ENCODE peak calls at places on chromosomes 11 and 22, in seven cellular contexts. One of them, this sample, is unnamed.

GRCh38 chr22:34878996-34879395 is 187.0 kb upstream of the ISX start:
- DNase-seq in CD8-positive, alpha-beta memory T cell: no peak
- DNase-seq in kidney epithelial cell: peak; percentile 31
- DNase-seq in brain microvascular endothelial cell: no peak
- DNase-seq in CD4-positive, CD25-positive, alpha-beta regulatory T cell: no peak
- DNase-seq in Peyer's patch: no peak
- DNase-seq in heart right ventricle: no peak
- DNase-seq in this sample: peak; percentile 57

GRCh38 chr22:17862646-17863181 is 88.4 kb upstream of the BID start:
- DNase-seq in CD8-positive, alpha-beta memory T cell: no peak
- DNase-seq in kidney epithelial cell: no peak
- DNase-seq in brain microvascular endothelial cell: no peak
- DNase-seq in CD4-positive, CD25-positive, alpha-beta regulatory T cell: no peak
- DNase-seq in Peyer's patch: no peak
- DNase-seq in heart right ventricle: no peak
- DNase-seq in this sample: no peak

GRCh38 chr11:130213979-130214281 is 54.3 kb downstream of the ST14 start:
- DNase-seq in CD8-positive, alpha-beta memory T cell: no peak
- DNase-seq in kidney epithelial cell: no peak
- DNase-seq in brain microvascular endothelial cell: no peak
- DNase-seq in CD4-positive, CD25-positive, alpha-beta regulatory T cell: no peak
- DNase-seq in Peyer's patch: peak; percentile 31
- DNase-seq in heart right ventricle: no peak
- DNase-seq in this sample: no peak

GRCh38 chr22:35648066-35649025 is at the start of gene APOL6:
- DNase-seq in CD8-positive, alpha-beta memory T cell: peak; percentile 74
- DNase-seq in kidney epithelial cell: no peak
- DNase-seq in brain microvascular endothelial cell: peak; percentile 56
- DNase-seq in CD4-positive, CD25-positive, alpha-beta regulatory T cell: peak; percentile 39
- DNase-seq in Peyer's patch: peak; percentile 76
- DNase-seq in heart right ventricle: no peak
- DNase-seq in this sample: peak; percentile 85

GRCh38 chr11:132244871-132245557 is 874.6 kb downstream of the NTM start:
- DNase-seq in CD8-positive, alpha-beta memory T cell: no peak
- DNase-seq in kidney epithelial cell: no peak
- DNase-seq in brain microvascular endothelial cell: no peak
- DNase-seq in CD4-positive, CD25-positive, alpha-beta regulatory T cell: no peak
- DNase-seq in Peyer's patch: no peak
- DNase-seq in heart right ventricle: no peak
- DNase-seq in this sample: no peak

GRCh38 chr11:44286268-44286880 is 23.6 kb downstream of the ALX4 start:
- DNase-seq in CD8-positive, alpha-beta memory T cell: peak; percentile 16
- DNase-seq in kidney epithelial cell: no peak
- DNase-seq in brain microvascular endothelial cell: peak; percentile 15
- DNase-seq in CD4-positive, CD25-positive, alpha-beta regulatory T cell: peak; percentile 27
- DNase-seq in Peyer's patch: peak; percentile 67
- DNase-seq in heart right ventricle: peak; percentile 56
- DNase-seq in this sample: peak; percentile 70

GRCh38 chr22:16586170-16586569 is 6.4 kb downstream of the CCT8L2 start:
- DNase-seq in CD8-positive, alpha-beta memory T cell: no peak
- DNase-seq in kidney epithelial cell: no peak
- DNase-seq in brain microvascular endothelial cell: no peak
- DNase-seq in CD4-positive, CD25-positive, alpha-beta regulatory T cell: no peak
- DNase-seq in Peyer's patch: no peak
- DNase-seq in heart right ventricle: no peak
- DNase-seq in this sample: no peak

GRCh38 chr11:122108192-122108799 is 7.7 kb downstream of the BLID start:
- DNase-seq in CD8-positive, alpha-beta memory T cell: no peak
- DNase-seq in kidney epithelial cell: no peak
- DNase-seq in brain microvascular endothelial cell: peak; percentile 67
- DNase-seq in CD4-positive, CD25-positive, alpha-beta regulatory T cell: no peak
- DNase-seq in Peyer's patch: no peak
- DNase-seq in heart right ventricle: no peak
- DNase-seq in this sample: no peak

GRCh38 chr11:74650498-74650897 is 58.1 kb downstream of the POLD3 start:
- DNase-seq in CD8-positive, alpha-beta memory T cell: no peak
- DNase-seq in kidney epithelial cell: no peak
- DNase-seq in brain microvascular endothelial cell: no peak
- DNase-seq in CD4-positive, CD25-positive, alpha-beta regulatory T cell: no peak
- DNase-seq in Peyer's patch: no peak
- DNase-seq in heart right ventricle: no peak
- DNase-seq in this sample: no peak

GRCh38 chr11:44631831-44632230 is 66.4 kb downstream of the CD82 start:
- DNase-seq in CD8-positive, alpha-beta memory T cell: no peak
- DNase-seq in kidney epithelial cell: no peak
- DNase-seq in brain microvascular endothelial cell: no peak
- DNase-seq in CD4-positive, CD25-positive, alpha-beta regulatory T cell: no peak
- DNase-seq in Peyer's patch: no peak
- DNase-seq in heart right ventricle: no peak
- DNase-seq in this sample: no peak

GRCh38 chr22:22397292-22397870 is 111.2 kb downstream of the ZNF280B start:
- DNase-seq in CD8-positive, alpha-beta memory T cell: no peak
- DNase-seq in kidney epithelial cell: peak; percentile 18
- DNase-seq in brain microvascular endothelial cell: no peak
- DNase-seq in CD4-positive, CD25-positive, alpha-beta regulatory T cell: no peak
- DNase-seq in Peyer's patch: no peak
- DNase-seq in heart right ventricle: no peak
- DNase-seq in this sample: peak; percentile 14

GRCh38 chr22:35330258-35330861 is 30.7 kb downstream of the TOM1 start:
- DNase-seq in CD8-positive, alpha-beta memory T cell: peak; percentile 24
- DNase-seq in kidney epithelial cell: no peak
- DNase-seq in brain microvascular endothelial cell: peak; percentile 65
- DNase-seq in CD4-positive, CD25-positive, alpha-beta regulatory T cell: peak; percentile 51
- DNase-seq in Peyer's patch: peak; percentile 89
- DNase-seq in heart right ventricle: peak; percentile 85
- DNase-seq in this sample: no peak

GRCh38 chr11:34512810-34513673 is 552 bp downstream of the ELF5 start:
- DNase-seq in CD8-positive, alpha-beta memory T cell: peak; percentile 10
- DNase-seq in kidney epithelial cell: no peak
- DNase-seq in brain microvascular endothelial cell: peak; percentile 58
- DNase-seq in CD4-positive, CD25-positive, alpha-beta regulatory T cell: no peak
- DNase-seq in Peyer's patch: peak; percentile 74
- DNase-seq in heart right ventricle: peak; percentile 31
- DNase-seq in this sample: peak; percentile 63

GRCh38 chr11:29319231-29319630 is 697.6 kb downstream of the KCNA4 start:
- DNase-seq in CD8-positive, alpha-beta memory T cell: no peak
- DNase-seq in kidney epithelial cell: no peak
- DNase-seq in brain microvascular endothelial cell: no peak
- DNase-seq in CD4-positive, CD25-positive, alpha-beta regulatory T cell: no peak
- DNase-seq in Peyer's patch: no peak
- DNase-seq in heart right ventricle: no peak
- DNase-seq in this sample: no peak

GRCh38 chr11:86513746-86514373 is 139.2 kb downstream of the CCDC81 start:
- DNase-seq in CD8-positive, alpha-beta memory T cell: no peak
- DNase-seq in kidney epithelial cell: no peak
- DNase-seq in brain microvascular endothelial cell: no peak
- DNase-seq in CD4-positive, CD25-positive, alpha-beta regulatory T cell: no peak
- DNase-seq in Peyer's patch: no peak
- DNase-seq in heart right ventricle: no peak
- DNase-seq in this sample: no peak

GRCh38 chr11:106961518-106961917 is 56.8 kb downstream of the GUCY1A2 start:
- DNase-seq in CD8-positive, alpha-beta memory T cell: no peak
- DNase-seq in kidney epithelial cell: peak; percentile 70
- DNase-seq in brain microvascular endothelial cell: peak; percentile 89
- DNase-seq in CD4-positive, CD25-positive, alpha-beta regulatory T cell: no peak
- DNase-seq in Peyer's patch: no peak
- DNase-seq in heart right ventricle: no peak
- DNase-seq in this sample: peak; percentile 90

GRCh38 chr11:78798567-78799170 is 224.0 kb upstream of the NARS2 start:
- DNase-seq in CD8-positive, alpha-beta memory T cell: no peak
- DNase-seq in kidney epithelial cell: no peak
- DNase-seq in brain microvascular endothelial cell: peak; percentile 54
- DNase-seq in CD4-positive, CD25-positive, alpha-beta regulatory T cell: no peak
- DNase-seq in Peyer's patch: peak; percentile 74
- DNase-seq in heart right ventricle: peak; percentile 75
- DNase-seq in this sample: peak; percentile 67

GRCh38 chr11:36453678-36454077 is 56.4 kb downstream of the TRAF6 start:
- DNase-seq in CD8-positive, alpha-beta memory T cell: no peak
- DNase-seq in kidney epithelial cell: no peak
- DNase-seq in brain microvascular endothelial cell: no peak
- DNase-seq in CD4-positive, CD25-positive, alpha-beta regulatory T cell: no peak
- DNase-seq in Peyer's patch: peak; percentile 58
- DNase-seq in heart right ventricle: no peak
- DNase-seq in this sample: no peak

GRCh38 chr11:5092821-5093585 is 23.6 kb downstream of the OR52E1 start:
- DNase-seq in CD8-positive, alpha-beta memory T cell: no peak
- DNase-seq in kidney epithelial cell: no peak
- DNase-seq in brain microvascular endothelial cell: no peak
- DNase-seq in CD4-positive, CD25-positive, alpha-beta regulatory T cell: no peak
- DNase-seq in Peyer's patch: no peak
- DNase-seq in heart right ventricle: no peak
- DNase-seq in this sample: no peak

GRCh38 chr11:96098511-96099241 is 174.8 kb upstream of the MTMR2 start:
- DNase-seq in CD8-positive, alpha-beta memory T cell: no peak
- DNase-seq in kidney epithelial cell: no peak
- DNase-seq in brain microvascular endothelial cell: no peak
- DNase-seq in CD4-positive, CD25-positive, alpha-beta regulatory T cell: no peak
- DNase-seq in Peyer's patch: no peak
- DNase-seq in heart right ventricle: no peak
- DNase-seq in this sample: peak; percentile 76

GRCh38 chr11:92152245-92152644 is 72.4 kb upstream of the FAT3 start:
- DNase-seq in CD8-positive, alpha-beta memory T cell: no peak
- DNase-seq in kidney epithelial cell: no peak
- DNase-seq in brain microvascular endothelial cell: no peak
- DNase-seq in CD4-positive, CD25-positive, alpha-beta regulatory T cell: no peak
- DNase-seq in Peyer's patch: no peak
- DNase-seq in heart right ventricle: no peak
- DNase-seq in this sample: no peak

GRCh38 chr11:46410021-46410420 is 18.4 kb upstream of the CHRM4 start:
- DNase-seq in CD8-positive, alpha-beta memory T cell: no peak
- DNase-seq in kidney epithelial cell: no peak
- DNase-seq in brain microvascular endothelial cell: no peak
- DNase-seq in CD4-positive, CD25-positive, alpha-beta regulatory T cell: no peak
- DNase-seq in Peyer's patch: no peak
- DNase-seq in heart right ventricle: no peak
- DNase-seq in this sample: no peak

GRCh38 chr11:78050964-78051831 is 12.5 kb upstream of the THRSP start:
- DNase-seq in CD8-positive, alpha-beta memory T cell: no peak
- DNase-seq in kidney epithelial cell: no peak
- DNase-seq in brain microvascular endothelial cell: peak; percentile 60
- DNase-seq in CD4-positive, CD25-positive, alpha-beta regulatory T cell: no peak
- DNase-seq in Peyer's patch: no peak
- DNase-seq in heart right ventricle: no peak
- DNase-seq in this sample: peak; percentile 58

GRCh38 chr11:34904421-34904950 is 11.7 kb downstream of the APIP start:
- DNase-seq in CD8-positive, alpha-beta memory T cell: no peak
- DNase-seq in kidney epithelial cell: no peak
- DNase-seq in brain microvascular endothelial cell: no peak
- DNase-seq in CD4-positive, CD25-positive, alpha-beta regulatory T cell: no peak
- DNase-seq in Peyer's patch: no peak
- DNase-seq in heart right ventricle: no peak
- DNase-seq in this sample: no peak

GRCh38 chr11:112410325-112410724 is 149.7 kb upstream of the PLET1 start:
- DNase-seq in CD8-positive, alpha-beta memory T cell: no peak
- DNase-seq in kidney epithelial cell: no peak
- DNase-seq in brain microvascular endothelial cell: no peak
- DNase-seq in CD4-positive, CD25-positive, alpha-beta regulatory T cell: no peak
- DNase-seq in Peyer's patch: no peak
- DNase-seq in heart right ventricle: no peak
- DNase-seq in this sample: no peak
- H3K27me3 ChIP-seq in CD8-positive, alpha-beta memory T cell: no peaks in the 10 kb centered on the region
- H3K27me3 ChIP-seq in kidney epithelial cell: peaks cover 3% of the 10 kb centered on the region
- H3K27me3 ChIP-seq in brain microvascular endothelial cell: no peaks in the 10 kb centered on the region
- H3K27me3 ChIP-seq in CD4-positive, CD25-positive, alpha-beta regulatory T cell: peaks cover 2% of the 10 kb centered on the region
- H3K27me3 ChIP-seq in Peyer's patch: no peaks in the 10 kb centered on the region
- H3K27me3 ChIP-seq in heart right ventricle: no peaks in the 10 kb centered on the region
- H3K27me3 ChIP-seq in this sample: peaks cover 11% of the 10 kb centered on the region

DNA sequence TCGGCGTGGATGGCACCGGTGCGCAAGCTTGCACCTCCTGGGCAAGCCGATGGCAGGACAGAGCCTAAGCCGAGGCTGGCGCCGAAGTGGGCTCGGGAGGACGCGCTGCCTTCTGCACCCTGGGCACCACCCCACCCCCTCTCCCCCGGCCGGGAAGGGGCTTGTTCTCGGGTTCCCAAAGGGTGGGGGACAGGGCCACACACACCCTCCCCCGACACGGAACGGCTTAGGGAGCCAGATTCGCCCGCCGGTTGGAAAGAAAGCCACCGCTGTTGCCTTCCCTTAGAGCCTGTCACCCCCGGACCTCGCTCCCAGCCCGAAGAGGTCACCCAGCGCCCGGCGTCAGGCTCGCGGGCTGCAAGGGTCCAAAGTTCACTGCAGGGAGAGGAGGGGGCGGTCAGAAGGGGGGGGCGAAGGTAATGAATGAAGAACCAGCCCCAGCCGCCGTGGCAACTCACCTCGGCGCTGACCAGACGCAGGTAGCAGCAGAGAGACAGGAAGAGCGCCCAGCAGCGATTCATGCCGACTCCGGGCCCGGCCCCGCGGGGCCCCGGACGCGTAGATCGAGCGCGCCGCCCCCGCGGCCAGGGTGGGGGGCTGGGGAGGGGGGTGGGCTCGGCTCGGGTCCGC is 1.2 kb downstream of the PDGFB start:
- DNase-seq in CD8-positive, alpha-beta memory T cell: no peak
- DNase-seq in kidney epithelial cell: no peak
- DNase-seq in brain microvascular endothelial cell: no peak
- DNase-seq in CD4-positive, CD25-positive, alpha-beta regulatory T cell: no peak
- DNase-seq in Peyer's patch: no peak
- DNase-seq in heart right ventricle: no peak
- DNase-seq in this sample: no peak
- H3K27me3 ChIP-seq in CD8-positive, alpha-beta memory T cell: no peaks in the 10 kb centered on the region
- H3K27me3 ChIP-seq in kidney epithelial cell: no peaks in the 10 kb centered on the region
- H3K27me3 ChIP-seq in brain microvascular endothelial cell: peaks cover 36% of the 10 kb centered on the region
- H3K27me3 ChIP-seq in CD4-positive, CD25-positive, alpha-beta regulatory T cell: peaks cover 9% of the 10 kb centered on the region
- H3K27me3 ChIP-seq in Peyer's patch: no peaks in the 10 kb centered on the region
- H3K27me3 ChIP-seq in heart right ventricle: no peaks in the 10 kb centered on the region
- H3K27me3 ChIP-seq in this sample: peaks cover 43% of the 10 kb centered on the region

DNA sequence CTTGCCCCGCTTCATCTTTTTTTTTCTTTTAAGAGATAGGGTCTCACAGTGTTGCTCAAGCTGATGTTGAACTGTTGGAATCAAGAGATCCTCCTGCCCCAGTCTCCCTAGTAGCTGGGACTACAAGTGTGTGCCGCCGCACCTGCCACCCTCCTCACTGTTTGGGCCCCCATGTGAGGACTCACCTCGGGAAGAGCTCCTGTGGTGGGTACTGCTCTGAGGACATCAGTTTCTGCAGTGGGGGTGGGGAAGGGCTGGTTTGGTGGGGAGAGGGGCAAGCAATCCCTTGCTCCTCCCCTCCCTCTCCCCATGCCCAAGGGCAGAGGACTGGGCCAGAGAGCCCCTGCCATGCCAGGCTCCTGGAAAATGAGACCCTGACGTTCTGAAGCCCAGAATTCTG is 1.5 kb upstream of the SLC16A8 start:
- DNase-seq in CD8-positive, alpha-beta memory T cell: no peak
- DNase-seq in kidney epithelial cell: no peak
- DNase-seq in brain microvascular endothelial cell: no peak
- DNase-seq in CD4-positive, CD25-positive, alpha-beta regulatory T cell: no peak
- DNase-seq in Peyer's patch: no peak
- DNase-seq in heart right ventricle: no peak
- DNase-seq in this sample: no peak
- H3K27me3 ChIP-seq in CD8-positive, alpha-beta memory T cell: peaks cover 19% of the 10 kb centered on the region
- H3K27me3 ChIP-seq in kidney epithelial cell: peaks cover 43% of the 10 kb centered on the region
- H3K27me3 ChIP-seq in brain microvascular endothelial cell: peaks cover 14% of the 10 kb centered on the region
- H3K27me3 ChIP-seq in CD4-positive, CD25-positive, alpha-beta regulatory T cell: no peaks in the 10 kb centered on the region
- H3K27me3 ChIP-seq in Peyer's patch: no peaks in the 10 kb centered on the region
- H3K27me3 ChIP-seq in heart right ventricle: no peaks in the 10 kb centered on the region
- H3K27me3 ChIP-seq in this sample: peaks cover 5% of the 10 kb centered on the region

GRCh38 chr11:117154468-117154867 is 10.4 kb downstream of the PAFAH1B2 start:
- DNase-seq in CD8-positive, alpha-beta memory T cell: no peak
- DNase-seq in kidney epithelial cell: no peak
- DNase-seq in brain microvascular endothelial cell: no peak
- DNase-seq in CD4-positive, CD25-positive, alpha-beta regulatory T cell: no peak
- DNase-seq in Peyer's patch: no peak
- DNase-seq in heart right ventricle: no peak
- DNase-seq in this sample: no peak
- H3K27me3 ChIP-seq in CD8-positive, alpha-beta memory T cell: no peaks in the 10 kb centered on the region
- H3K27me3 ChIP-seq in kidney epithelial cell: no peaks in the 10 kb centered on the region
- H3K27me3 ChIP-seq in brain microvascular endothelial cell: no peaks in the 10 kb centered on the region
- H3K27me3 ChIP-seq in CD4-positive, CD25-positive, alpha-beta regulatory T cell: no peaks in the 10 kb centered on the region
- H3K27me3 ChIP-seq in Peyer's patch: no peaks in the 10 kb centered on the region
- H3K27me3 ChIP-seq in heart right ventricle: no peaks in the 10 kb centered on the region
- H3K27me3 ChIP-seq in this sample: no peaks in the 10 kb centered on the region